ENCODE peak calls at places on chromosome 4, in five cellular contexts. H is AG10803, Q is progenitor cell of endocrine pancreas, X is PC-9, S is breast epithelium. G is an unnamed sample.

GRCh38 chr4:150944660-150945059 is 70.4 kb downstream of the LRBA start:
- DNase-seq in H (no peak), Q (no peak), X (no peak), S (no peak), G (no peak)

GRCh38 chr4:2923141-2923551 is 40.1 kb downstream of the NOP14 start:
- DNase-seq in H (peak), Q (no peak), X (no peak), S (peak), G (peak)

GRCh38 chr4:37673523-37674192 is 12.5 kb downstream of the RELL1 start:
- DNase-seq in H (no peak), Q (no peak), X (no peak), S (no peak), G (no peak)

GRCh38 chr4:78056265-78057129 is 626 bp upstream of the FRAS1 start:
- DNase-seq in H (peak), Q (peak), X (peak), S (peak), G (peak)

GRCh38 chr4:129043523-129043922 is 49.8 kb downstream of the SCLT1 start:
- DNase-seq in H (peak), Q (no peak), X (no peak), S (no peak), G (peak)

GRCh38 chr4:17082186-17082585 is 183.7 kb upstream of the LDB2 start:
- DNase-seq in H (peak), Q (no peak), X (no peak), S (no peak), G (peak)

GRCh38 chr4:16524911-16525574 is 298.8 kb upstream of the TAPT1 start:
- DNase-seq in H (peak), Q (no peak), X (no peak), S (no peak), G (peak)

GRCh38 chr4:80017125-80017854 is 55.7 kb downstream of the ANTXR2 start:
- DNase-seq in H (peak), Q (no peak), X (peak), S (no peak), G (peak)

GRCh38 chr4:151302432-151302831 is 23.0 kb downstream of the SH3D19 start:
- DNase-seq in H (peak), Q (no peak), X (no peak), S (no peak), G (peak)

GRCh38 chr4:185142563-185142910 is 529 bp upstream of the SLC25A4 start:
- DNase-seq in H (no peak), Q (no peak), X (no peak), S (no peak), G (no peak)

GRCh38 chr4:185144601-185145240 is 1.7 kb downstream of the SLC25A4 start:
- DNase-seq in H (no peak), Q (no peak), X (no peak), S (no peak), G (no peak)

GRCh38 chr4:185141777-185142176 is 1.3 kb upstream of the SLC25A4 start:
- DNase-seq in H (no peak), Q (no peak), X (no peak), S (no peak), G (no peak)

GRCh38 chr4:185143596-185143969 is 517 bp downstream of the SLC25A4 start:
- DNase-seq in H (peak), Q (no peak), X (peak), S (no peak), G (peak)

GRCh38 chr4:185142911-185143595 is at the start of gene SLC25A4:
- DNase-seq in H (peak), Q (peak), X (peak), S (peak), G (peak)
- TF ChIP-seq CTCF in H (peak), Q (peak), X (no peak), S (peak), G (peak)

DNA sequence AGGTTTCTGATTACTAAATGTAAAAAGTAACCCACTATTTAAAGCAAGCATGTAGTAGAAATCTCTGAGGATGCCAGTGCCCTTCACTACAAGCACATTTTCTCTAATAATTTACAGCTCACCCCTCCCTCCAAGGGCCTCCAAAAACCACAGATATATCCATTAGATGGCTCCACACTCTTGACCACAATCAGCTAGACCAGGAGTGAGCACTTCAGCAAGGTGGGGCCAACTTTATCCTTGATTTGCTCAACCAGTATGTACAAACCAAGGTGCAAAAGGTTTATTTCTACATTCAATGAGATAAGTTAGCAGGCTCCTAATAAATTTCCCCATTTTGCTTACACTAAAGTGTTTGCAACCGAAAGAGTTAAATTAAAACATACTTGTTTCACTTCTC is 35.8 kb downstream of the RFC1 start:
- DNase-seq in H (no peak), Q (no peak), X (no peak), S (no peak), G (no peak)
- TF ChIP-seq CTCF in H (no peak), Q (no peak), X (no peak), S (no peak), G (no peak)

DNA sequence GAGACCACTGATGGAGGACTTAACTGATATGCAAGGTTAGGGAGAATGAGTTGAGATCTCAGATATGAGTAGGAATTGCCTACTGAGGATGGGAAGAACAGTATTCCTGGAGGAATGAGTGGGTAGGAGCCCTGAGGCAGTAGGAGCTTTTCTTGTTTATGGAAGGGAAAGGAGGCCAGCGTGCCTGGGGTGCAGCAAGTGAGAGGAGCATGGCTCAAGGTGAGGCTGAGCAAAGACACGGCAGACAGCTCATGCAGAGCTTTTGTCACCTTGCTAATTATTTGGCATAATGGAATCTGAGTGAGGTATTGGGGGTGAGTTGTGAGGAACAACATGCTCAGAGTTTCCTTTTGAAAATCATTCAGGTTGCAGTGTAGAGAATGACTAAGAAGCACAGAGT is 65.3 kb upstream of the IBSP start:
- DNase-seq in H (no peak), Q (no peak), X (no peak), S (no peak), G (no peak)
- TF ChIP-seq CTCF in H (no peak), Q (no peak), X (no peak), S (no peak), G (no peak)

DNA sequence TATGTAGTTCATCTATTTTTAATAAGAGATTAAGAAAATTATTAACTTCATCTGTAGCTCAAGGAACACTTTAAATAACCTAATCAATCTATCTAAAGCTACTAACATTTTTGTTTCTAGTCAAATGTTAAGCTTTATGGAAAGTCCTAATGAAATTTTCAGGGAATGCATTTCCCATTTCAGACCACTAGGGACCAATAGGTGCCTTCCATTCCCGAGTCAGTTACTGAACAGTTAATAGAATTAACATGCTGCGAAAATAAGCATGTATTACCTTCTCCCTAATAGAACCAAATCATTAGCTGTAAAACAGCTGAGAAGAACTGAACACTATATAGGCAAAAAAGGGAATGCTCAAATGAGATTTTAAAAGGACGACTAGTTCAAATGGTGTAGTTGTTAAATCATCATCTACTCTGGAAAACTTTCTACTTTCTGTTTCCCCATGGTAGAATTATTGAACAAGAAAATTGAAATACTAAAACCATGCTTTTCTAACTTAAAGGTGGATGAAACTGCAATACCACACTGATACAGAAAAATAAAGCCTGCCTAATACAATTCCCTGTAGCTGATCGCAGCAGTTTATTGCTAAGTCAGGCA is 22.5 kb downstream of the STX18 start:
- DNase-seq in H (no peak), Q (no peak), X (no peak), S (no peak), G (peak)
- TF ChIP-seq CTCF in H (peak), Q (peak), X (peak), S (no peak), G (peak)

GRCh38 chr4:115852767-115853091 is 739.3 kb upstream of the NDST4 start:
- DNase-seq in H (no peak), Q (no peak), X (no peak), S (no peak), G (no peak)
- TF ChIP-seq CTCF in H (no peak), Q (no peak), X (no peak), S (no peak), G (no peak)

GRCh38 chr4:54976682-54977081 is 148.7 kb downstream of the KDR start:
- DNase-seq in H (no peak), Q (no peak), X (no peak), S (no peak), G (no peak)
- TF ChIP-seq CTCF in H (no peak), Q (peak), X (no peak), S (no peak), G (no peak)